ENCODE peak calls at places on chromosomes 7 and 10, in seven cellular contexts. Q is CD4-positive, alpha-beta T cell; A is hepatocyte; Y is ascending aorta; O is cardiac muscle cell; B is GM23248; M is body of pancreas. J is an unnamed sample.

GRCh38 chr10:32943854-32944661 is 14.0 kb downstream of the ITGB1 start:
- DNase-seq in Q (no peak), A (no peak), Y (no peak), O (no peak), B (no peak), M (peak; percentile 30), J (peak; percentile 59)

GRCh38 chr7:82166666-82167065 is 276.9 kb downstream of the CACNA2D1 start:
- DNase-seq in Q (no peak), A (no peak), Y (no peak), O (peak; percentile 21), B (no peak), M (no peak), J (no peak)

GRCh38 chr7:71612892-71613291 is 480.9 kb downstream of the GALNT17 start:
- DNase-seq in Q (no peak), A (no peak), Y (no peak), O (no peak), B (no peak), M (no peak), J (no peak)

GRCh38 chr10:21989453-21990154 is 13.9 kb downstream of the DNAJC1 start:
- DNase-seq in Q (no peak), A (peak; percentile 70), Y (no peak), O (peak; percentile 90), B (peak; percentile 91), M (peak; percentile 37), J (peak; percentile 75)

GRCh38 chr10:34651796-34652195 is 163.3 kb downstream of the PARD3 start:
- DNase-seq in Q (no peak), A (no peak), Y (no peak), O (peak; percentile 58), B (peak; percentile 13), M (no peak), J (no peak)

GRCh38 chr7:114083714-114084113 is 164.9 kb upstream of the PPP1R3A start:
- DNase-seq in Q (no peak), A (no peak), Y (no peak), O (no peak), B (no peak), M (no peak), J (no peak)

GRCh38 chr7:19491821-19492452 is 216.9 kb downstream of the POLR1F start:
- DNase-seq in Q (no peak), A (peak; percentile 21), Y (no peak), O (peak; percentile 62), B (peak; percentile 58), M (no peak), J (no peak)

GRCh38 chr10:116771101-116771705 is 28.8 kb upstream of the HSPA12A start:
- DNase-seq in Q (no peak), A (peak; percentile 72), Y (no peak), O (peak; percentile 95), B (peak; percentile 99), M (peak; percentile 33), J (peak; percentile 72)

GRCh38 chr7:26073041-26073440 is 79.0 kb upstream of the NFE2L3 start:
- DNase-seq in Q (no peak), A (no peak), Y (no peak), O (no peak), B (no peak), M (no peak), J (no peak)

GRCh38 chr10:75845538-75845937 is 414.1 kb downstream of the LRMDA start:
- DNase-seq in Q (no peak), A (no peak), Y (no peak), O (no peak), B (no peak), M (no peak), J (no peak)

GRCh38 chr7:142886866-142887265 is 1.3 kb upstream of the TRPV6 start:
- DNase-seq in Q (no peak), A (no peak), Y (no peak), O (no peak), B (no peak), M (no peak), J (no peak)

GRCh38 chr10:110268442-110268841 is 36.3 kb downstream of the SMNDC1 start:
- DNase-seq in Q (no peak), A (no peak), Y (no peak), O (peak; percentile 2), B (no peak), M (peak; percentile 28), J (no peak)

GRCh38 chr7:93053209-93053945 is 64.4 kb downstream of the SAMD9 start:
- DNase-seq in Q (no peak), A (no peak), Y (no peak), O (no peak), B (no peak), M (no peak), J (no peak)

GRCh38 chr7:140937702-140938283 is 13.1 kb upstream of the BRAF start:
- DNase-seq in Q (no peak), A (no peak), Y (no peak), O (no peak), B (no peak), M (no peak), J (no peak)

GRCh38 chr10:90418869-90419652 is 438.8 kb downstream of the HTR7 start:
- DNase-seq in Q (no peak), A (peak; percentile 48), Y (no peak), O (peak; percentile 83), B (no peak), M (no peak), J (no peak)

GRCh38 chr7:3065724-3066143 is 22.1 kb upstream of the CARD11 start:
- DNase-seq in Q (no peak), A (peak; percentile 31), Y (no peak), O (peak; percentile 42), B (peak; percentile 7), M (peak; percentile 73), J (peak; percentile 47)

GRCh38 chr7:116598278-116598677 is 73.4 kb downstream of the CAV1 start:
- DNase-seq in Q (no peak), A (no peak), Y (no peak), O (no peak), B (no peak), M (peak; percentile 47), J (no peak)

GRCh38 chr10:85600026-85600743 is 766.4 kb downstream of the GRID1 start:
- DNase-seq in Q (no peak), A (peak; percentile 26), Y (no peak), O (no peak), B (no peak), M (no peak), J (no peak)

GRCh38 chr10:27558612-27559020 is 54.5 kb downstream of the RAB18 start:
- DNase-seq in Q (peak; percentile 4), A (peak; percentile 76), Y (no peak), O (peak; percentile 70), B (peak; percentile 79), M (peak; percentile 57), J (peak; percentile 49)

GRCh38 chr10:3353235-3353634 is 180.7 kb upstream of the PITRM1 start:
- DNase-seq in Q (no peak), A (no peak), Y (no peak), O (no peak), B (no peak), M (no peak), J (no peak)

GRCh38 chr7:142807855-142808460 is 37.2 kb downstream of the PRSS2 start:
- DNase-seq in Q (peak; percentile 44), A (no peak), Y (no peak), O (peak; percentile 30), B (peak; percentile 30), M (no peak), J (no peak)

GRCh38 chr10:113711142-113711541 is 31.4 kb downstream of the CASP7 start:
- DNase-seq in Q (no peak), A (no peak), Y (no peak), O (no peak), B (no peak), M (no peak), J (no peak)
- H3K27ac ChIP-seq in Q (no peak overlapping the region), A (no peak overlapping the region), Y (no peak overlapping the region), O (no peak overlapping the region), B (no peak overlapping the region), M (peak overlapping the region; percentile 64), J (no peak overlapping the region)

DNA sequence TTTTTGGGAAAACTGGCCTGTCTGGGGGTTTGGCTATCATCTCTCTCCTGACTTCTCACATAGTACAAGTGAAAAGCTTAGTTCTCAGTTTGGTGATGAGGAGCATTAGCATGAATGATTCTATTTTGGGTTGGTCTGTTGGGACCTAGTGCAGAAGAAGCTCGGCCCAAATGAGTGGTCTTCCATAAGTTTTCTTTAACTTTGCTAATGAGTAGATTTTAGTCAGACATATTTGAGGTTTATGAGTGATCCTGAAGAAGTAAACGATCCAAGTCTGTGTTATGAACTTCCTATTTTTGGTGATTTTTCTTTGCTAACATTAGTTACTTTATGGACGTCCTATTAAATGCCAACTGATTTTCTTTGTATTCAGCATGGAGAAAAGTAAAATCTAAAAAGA is 51.7 kb upstream of the CALD1 start:
- DNase-seq in Q (no peak), A (no peak), Y (no peak), O (no peak), B (peak; percentile 69), M (no peak), J (no peak)
- H3K27ac ChIP-seq in Q (no peak overlapping the region), A (no peak overlapping the region), Y (peak overlapping the region; percentile 92), O (no peak overlapping the region), B (peak overlapping the region; percentile 62), M (no peak overlapping the region), J (no peak overlapping the region)

DNA sequence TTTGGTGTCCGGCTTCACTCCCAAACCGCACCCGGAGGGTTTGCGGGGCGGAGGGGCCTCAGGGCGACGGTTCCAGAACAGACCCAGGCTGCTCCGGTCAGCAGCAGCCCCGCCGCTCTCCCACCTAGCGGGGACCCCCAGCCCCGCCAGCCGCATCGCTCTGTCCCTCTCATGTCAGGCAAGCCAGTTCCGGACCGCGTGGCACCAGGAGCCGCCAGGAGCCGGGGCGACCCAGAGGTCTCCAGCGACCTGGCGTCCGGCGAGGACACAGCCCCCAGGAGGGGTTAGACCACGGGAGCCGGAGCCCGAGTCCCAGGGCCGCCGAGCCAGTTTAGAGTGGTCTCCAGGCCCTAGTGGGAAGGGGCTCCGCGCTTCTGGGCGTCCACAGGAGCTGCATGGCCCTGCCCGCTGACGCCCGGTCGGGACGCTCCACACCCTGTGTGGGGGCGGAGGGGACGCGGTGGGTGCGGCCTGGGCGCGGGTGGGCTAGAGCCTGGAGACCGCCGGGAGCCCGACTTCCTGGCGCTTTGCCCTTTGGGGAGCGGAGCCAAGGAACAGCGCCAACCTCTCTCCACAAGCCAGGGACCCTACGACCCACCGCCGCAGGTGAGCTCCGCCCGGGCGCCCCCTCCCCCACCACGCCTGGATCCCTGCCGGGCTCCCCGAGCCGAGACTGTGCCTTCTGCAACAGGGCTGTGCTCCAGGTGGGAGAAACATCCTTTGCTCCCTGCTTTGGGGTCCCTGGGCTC is 43.4 kb downstream of the ZNF117 start:
- DNase-seq in Q (no peak), A (peak; percentile 43), Y (no peak), O (no peak), B (peak; percentile 13), M (peak; percentile 25), J (peak; percentile 60)
- H3K27ac ChIP-seq in Q (no peak overlapping the region), A (no peak overlapping the region), Y (no peak overlapping the region), O (no peak overlapping the region), B (no peak overlapping the region), M (no peak overlapping the region), J (no peak overlapping the region)

GRCh38 chr10:12509016-12509793 is 159.9 kb downstream of the CAMK1D start:
- DNase-seq in Q (no peak), A (no peak), Y (no peak), O (no peak), B (no peak), M (no peak), J (no peak)

GRCh38 chr10:12508165-12508564 is 158.8 kb downstream of the CAMK1D start:
- DNase-seq in Q (no peak), A (no peak), Y (no peak), O (no peak), B (no peak), M (no peak), J (no peak)

GRCh38 chr10:12509794-12510100 is 160.4 kb downstream of the CAMK1D start:
- DNase-seq in Q (no peak), A (no peak), Y (no peak), O (no peak), B (no peak), M (no peak), J (no peak)

GRCh38 chr10:12505683-12506082 is 156.3 kb downstream of the CAMK1D start:
- DNase-seq in Q (no peak), A (no peak), Y (no peak), O (no peak), B (no peak), M (no peak), J (no peak)

GRCh38 chr10:12507165-12507870 is 158.0 kb downstream of the CAMK1D start:
- DNase-seq in Q (no peak), A (no peak), Y (no peak), O (no peak), B (no peak), M (no peak), J (no peak)
- H3K27ac ChIP-seq in Q (no peak overlapping the region), A (no peak overlapping the region), Y (no peak overlapping the region), O (no peak overlapping the region), B (no peak overlapping the region), M (no peak overlapping the region), J (no peak overlapping the region)